ENCODE peak calls at places on chromosome 6, in eight cellular contexts. E is adipocyte, Q is uterus, A is right lobe of liver, J is mesendoderm, W is pancreas, N is stomach, D is trophoblast cell. S is an unnamed sample.

GRCh38 chr6:89298680-89299450 is 16.2 kb downstream of the GABRR2 start:
- DNase-seq in E (peak; percentile 34), N (no peak), Q (no peak), W (no peak), J (peak; percentile 12), A (no peak), D (no peak), S (no peak)

GRCh38 chr6:75947935-75948334 is 124.5 kb downstream of the IMPG1 start:
- DNase-seq in Q (no peak), J (no peak), W (no peak), N (no peak), D (no peak), A (no peak), E (no peak), S (no peak)

GRCh38 chr6:169326067-169326799 is 72.6 kb upstream of the THBS2 start:
- DNase-seq in A (no peak), D (no peak), J (peak; percentile 77), E (peak; percentile 48), Q (no peak), W (no peak), N (no peak), S (no peak)

GRCh38 chr6:27178860-27179259 is 68.6 kb upstream of the PRSS16 start:
- DNase-seq in N (no peak), E (no peak), A (no peak), J (peak; percentile 65), Q (no peak), D (no peak), W (no peak), S (no peak)

GRCh38 chr6:21586760-21587181 is 6.8 kb upstream of the SOX4 start:
- DNase-seq in D (no peak), E (no peak), Q (peak; percentile 46), W (no peak), J (no peak), A (no peak), N (peak; percentile 49), S (peak; percentile 59)

GRCh38 chr6:39908838-39909583 is 25.3 kb downstream of the MOCS1 start:
- DNase-seq in Q (no peak), E (no peak), J (no peak), W (no peak), D (no peak), N (no peak), A (peak; percentile 21), S (no peak)

GRCh38 chr6:8082954-8083858 is 19.0 kb upstream of the BLOC1S5 start:
- DNase-seq in Q (no peak), W (peak; percentile 30), N (peak; percentile 70), A (no peak), E (peak; percentile 87), D (no peak), J (peak; percentile 10), S (no peak)

GRCh38 chr6:2768125-2768524 is 2.9 kb downstream of the WRNIP1 start:
- DNase-seq in E (no peak), J (no peak), D (no peak), N (no peak), Q (no peak), A (no peak), W (no peak), S (no peak)

GRCh38 chr6:40891686-40892085 is 147.3 kb downstream of the UNC5CL start:
- DNase-seq in N (no peak), Q (no peak), J (no peak), E (no peak), D (no peak), A (no peak), W (no peak), S (no peak)

GRCh38 chr6:125940691-125941090 is 15.9 kb upstream of the HINT3 start:
- DNase-seq in D (peak; percentile 59), W (no peak), A (no peak), E (peak; percentile 82), Q (no peak), J (no peak), N (no peak), S (no peak)

GRCh38 chr6:72616406-72617015 is 5.4 kb upstream of the KCNQ5 start:
- DNase-seq in A (no peak), Q (no peak), W (no peak), N (no peak), E (peak; percentile 87), D (no peak), J (peak; percentile 14), S (no peak)

GRCh38 chr6:16897669-16898068 is 136.4 kb upstream of the ATXN1 start:
- DNase-seq in J (no peak), A (no peak), Q (no peak), W (no peak), D (no peak), N (no peak), E (no peak), S (no peak)

GRCh38 chr6:152129606-152130249 is 322.2 kb downstream of the ESR1 start:
- DNase-seq in J (peak; percentile 9), D (peak; percentile 32), Q (no peak), N (no peak), A (no peak), W (no peak), E (peak; percentile 34), S (no peak)

GRCh38 chr6:103215835-103216234 is 1643.9 kb downstream of the HACE1 start:
- DNase-seq in E (no peak), N (no peak), J (no peak), A (no peak), D (no peak), Q (no peak), W (no peak), S (no peak)

GRCh38 chr6:21102624-21103023 is 490.9 kb upstream of the SOX4 start:
- DNase-seq in Q (no peak), N (peak; percentile 46), J (peak; percentile 71), A (no peak), W (no peak), E (no peak), D (peak; percentile 93), S (no peak)

GRCh38 chr6:105678516-105678915 is 275.6 kb upstream of the PREP start:
- DNase-seq in J (no peak), E (peak; percentile 3), Q (no peak), W (no peak), N (no peak), A (no peak), D (no peak), S (no peak)

GRCh38 chr6:72589096-72589495 is 32.8 kb upstream of the KCNQ5 start:
- DNase-seq in W (no peak), D (no peak), J (no peak), A (no peak), E (peak; percentile 61), N (no peak), Q (no peak), S (no peak)

GRCh38 chr6:137641474-137642077 is 147.4 kb upstream of the OLIG3 start:
- DNase-seq in D (peak; percentile 69), E (peak; percentile 93), Q (peak; percentile 46), W (peak; percentile 51), A (peak; percentile 67), J (peak; percentile 77), N (peak; percentile 77), S (peak; percentile 63)

GRCh38 chr6:73487473-73487872 is 25.9 kb downstream of the MTO1 start:
- DNase-seq in Q (no peak), J (no peak), D (no peak), W (no peak), E (no peak), A (peak; percentile 66), N (no peak), S (no peak)

GRCh38 chr6:161393839-161394364 is 120.0 kb upstream of the AGPAT4 start:
- DNase-seq in A (no peak), W (no peak), J (peak; percentile 90), D (peak; percentile 75), N (no peak), E (peak; percentile 93), Q (no peak), S (no peak)

GRCh38 chr6:10419749-10420545 is 5.1 kb upstream of the TFAP2A start:
- DNase-seq in Q (no peak), E (no peak), D (peak; percentile 73), J (no peak), W (no peak), A (no peak), N (no peak), S (no peak)
- H3K4me3 ChIP-seq in Q (no peak overlapping the region), E (no peak overlapping the region), D (peak overlapping the region; percentile 57), J (no peak overlapping the region), W (no peak overlapping the region), A (no peak overlapping the region), N (no peak overlapping the region), S (no peak overlapping the region)

GRCh38 chr6:163706688-163707087 is 292.2 kb downstream of the QKI start:
- DNase-seq in J (no peak), E (no peak), W (no peak), D (no peak), N (no peak), A (no peak), Q (no peak), S (no peak)

GRCh38 chr6:163709255-163709654 is 294.7 kb downstream of the QKI start:
- DNase-seq in W (no peak), N (no peak), Q (no peak), E (no peak), A (no peak), J (no peak), D (no peak), S (no peak)

GRCh38 chr6:163705923-163706322 is 291.4 kb downstream of the QKI start:
- DNase-seq in E (no peak), D (no peak), J (no peak), N (no peak), Q (no peak), W (no peak), A (no peak), S (no peak)

GRCh38 chr6:163708459-163708858 is 293.9 kb downstream of the QKI start:
- DNase-seq in Q (no peak), E (no peak), D (no peak), J (no peak), A (no peak), N (no peak), W (no peak), S (no peak)

GRCh38 chr6:163707385-163708355 is 293.2 kb downstream of the QKI start:
- DNase-seq in D (no peak), J (no peak), E (no peak), A (no peak), W (no peak), N (no peak), Q (no peak), S (no peak)
- H3K4me1 ChIP-seq in D (no peaks in the 10 kb centered on the region), J (no peaks in the 10 kb centered on the region), E (peaks cover 44% of the 10 kb centered on the region), A (no peaks in the 10 kb centered on the region), W (no peaks in the 10 kb centered on the region), N (peaks cover 40% of the 10 kb centered on the region), Q (peaks cover 3% of the 10 kb centered on the region), S (peaks cover 61% of the 10 kb centered on the region)

GRCh38 chr6:83190596-83190995 is 2.5 kb downstream of the PGM3 start:
- DNase-seq in A (no peak), W (no peak), J (peak; percentile 62), E (no peak), Q (no peak), D (no peak), N (no peak), S (no peak)
- H3K4me3 ChIP-seq in A (no peak overlapping the region), W (peak overlapping the region; percentile 87), J (no peak overlapping the region), E (peak overlapping the region; percentile 3), Q (no peak overlapping the region), D (no peak overlapping the region), N (no peak overlapping the region), S (no peak overlapping the region)

DNA sequence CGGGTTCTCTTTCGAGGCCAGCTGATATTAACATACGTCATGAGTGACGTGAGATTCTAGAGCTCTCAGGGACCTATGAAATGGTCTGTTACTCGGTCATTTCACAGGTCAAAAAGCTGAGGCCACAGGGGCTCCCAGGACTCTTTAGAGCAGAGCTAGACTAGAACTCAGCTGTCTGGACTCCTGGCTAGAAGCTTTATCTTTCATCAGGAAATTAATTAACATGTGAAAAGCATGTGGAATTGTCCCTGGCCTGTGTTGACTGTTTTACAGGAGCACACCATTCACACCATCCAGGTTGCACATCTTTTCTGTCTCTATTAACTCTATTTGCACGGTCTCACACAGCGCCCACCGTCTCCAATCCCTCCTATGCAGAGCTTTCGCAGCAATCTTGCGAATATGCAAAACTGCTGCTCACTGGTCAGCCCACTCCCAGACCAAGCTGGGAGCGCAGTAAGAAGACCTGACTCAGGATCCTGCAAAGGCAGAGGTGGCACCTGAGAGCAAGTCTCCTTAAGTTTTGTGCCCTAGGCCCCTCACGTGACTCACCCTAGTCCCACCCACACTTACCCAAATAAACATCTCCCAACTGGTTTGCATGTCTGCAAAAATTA is 522.5 kb downstream of the CD83 start:
- DNase-seq in E (no peak), N (no peak), J (peak; percentile 67), W (no peak), D (no peak), Q (no peak), A (no peak), S (no peak)
- H3K4me1 ChIP-seq in E (peaks cover 12% of the 10 kb centered on the region), N (peaks cover 23% of the 10 kb centered on the region), J (peaks cover 12% of the 10 kb centered on the region), W (no peaks in the 10 kb centered on the region), D (peaks cover 10% of the 10 kb centered on the region), Q (no peaks in the 10 kb centered on the region), A (no peaks in the 10 kb centered on the region), S (peaks cover 20% of the 10 kb centered on the region)